ENCODE peak calls at places on chromosomes 2 and 18, in seven cellular contexts. M, K, R, G, N, P and A are unnamed samples.

GRCh38 chr2:227363756-227364155 is 15.3 kb downstream of the TM4SF20 start:
- DNase-seq in K (no peak), R (no peak), G (no peak), N (no peak), P (no peak), M (no peak), A (no peak)

GRCh38 chr2:20357588-20358394 is 7.1 kb upstream of the PUM2 start:
- DNase-seq in R (no peak), K (no peak), P (no peak), G (no peak), N (no peak), M (no peak), A (no peak)

GRCh38 chr18:74370163-74370562 is 54.5 kb downstream of the C18orf63 start:
- DNase-seq in P (no peak), R (no peak), N (no peak), K (no peak), G (no peak), M (no peak), A (no peak)

GRCh38 chr2:197307933-197308521 is 2.6 kb downstream of the ANKRD44 start:
- DNase-seq in G (no peak), M (no peak), R (no peak), P (no peak), N (no peak), K (peak; percentile 51), A (no peak)

GRCh38 chr18:49630246-49630699 is 68.4 kb downstream of the LIPG start:
- DNase-seq in M (no peak), G (no peak), P (no peak), K (no peak), N (no peak), R (no peak), A (no peak)

GRCh38 chr2:17303496-17303895 is 214.7 kb downstream of the RAD51AP2 start:
- DNase-seq in M (no peak), N (no peak), G (no peak), K (no peak), P (no peak), R (no peak), A (peak; percentile 61)

GRCh38 chr2:95289251-95289650 is 7.9 kb upstream of the KCNIP3 start:
- DNase-seq in R (no peak), M (no peak), P (no peak), G (no peak), N (peak; percentile 9), K (no peak), A (no peak)

GRCh38 chr2:238872628-238873400 is 24.9 kb downstream of the TWIST2 start:
- DNase-seq in P (no peak), M (no peak), N (no peak), G (no peak), K (no peak), R (no peak), A (no peak)

GRCh38 chr18:36075862-36076587 is 8.7 kb upstream of the RPRD1A start:
- DNase-seq in N (no peak), R (no peak), G (no peak), P (no peak), M (peak; percentile 98), K (no peak), A (peak; percentile 7)

GRCh38 chr2:130808482-130809268 is 28.0 kb upstream of the ARHGEF4 start:
- DNase-seq in K (no peak), M (no peak), R (no peak), N (no peak), G (no peak), P (no peak), A (no peak)

GRCh38 chr2:8145385-8145784 is 536.5 kb upstream of the ID2 start:
- DNase-seq in K (no peak), N (no peak), G (no peak), P (no peak), M (no peak), R (no peak), A (no peak)

GRCh38 chr2:166417669-166418068 is 41.9 kb upstream of the SCN9A start:
- DNase-seq in K (no peak), P (peak; percentile 11), M (peak; percentile 3), R (no peak), N (no peak), G (no peak), A (no peak)

GRCh38 chr18:27315001-27315400 is 129.9 kb upstream of the CHST9 start:
- DNase-seq in P (no peak), G (no peak), M (no peak), N (no peak), R (no peak), K (no peak), A (peak; percentile 44)

GRCh38 chr18:59779979-59780378 is 82.8 kb upstream of the CCBE1 start:
- DNase-seq in P (no peak), N (no peak), G (no peak), K (no peak), R (no peak), M (no peak), A (no peak)

GRCh38 chr2:44949329-44950151 is 8.0 kb downstream of the SIX3 start:
- DNase-seq in K (no peak), M (peak; percentile 78), R (no peak), G (no peak), N (no peak), P (peak; percentile 35), A (no peak)

GRCh38 chr18:12027480-12027879 is 46.2 kb downstream of the IMPA2 start:
- DNase-seq in K (no peak), M (no peak), P (no peak), R (no peak), G (no peak), N (no peak), A (no peak)

GRCh38 chr2:27081984-27082772 is 3.8 kb downstream of the EMILIN1 start:
- DNase-seq in G (no peak), M (no peak), P (no peak), K (no peak), R (no peak), N (no peak), A (no peak)